ENCODE peak calls at places on chromosomes 2 and 18, in five cellular contexts. Q is glutamatergic neuron, E is AG09309, H is hepatocyte, L is RWPE1. M is an unnamed sample.

GRCh38 chr18:32086866-32087265 is 4.8 kb upstream of the RNF138 start:
- DNase-seq in Q (no peak), E (peak), H (no peak), L (peak), M (no peak)

GRCh38 chr2:45153126-45153525 is 143.9 kb upstream of the SIX2 start:
- DNase-seq in H (no peak), Q (no peak), L (no peak), E (no peak), M (no peak)

GRCh38 chr18:25560369-25560768 is 208.4 kb upstream of the ZNF521 start:
- DNase-seq in Q (no peak), E (no peak), H (no peak), L (no peak), M (no peak)

GRCh38 chr2:8312221-8312620 is 369.6 kb upstream of the ID2 start:
- DNase-seq in H (no peak), E (no peak), Q (no peak), L (no peak), M (no peak)

GRCh38 chr2:219461061-219461514 is 26.4 kb downstream of the SPEG start:
- DNase-seq in L (no peak), Q (no peak), E (no peak), H (peak), M (no peak)

GRCh38 chr2:149375801-149376349 is 45.5 kb downstream of the LYPD6 start:
- DNase-seq in Q (no peak), L (no peak), H (no peak), E (no peak), M (no peak)

GRCh38 chr2:231621051-231621879 is 28.6 kb downstream of the TEX44 start:
- DNase-seq in H (peak), L (no peak), E (no peak), Q (no peak), M (peak)

GRCh38 chr2:234165421-234165820 is 114.9 kb downstream of the SPP2 start:
- DNase-seq in L (no peak), H (peak), E (peak), Q (no peak), M (no peak)

GRCh38 chr2:85032621-85033020 is 61.7 kb downstream of the KCMF1 start:
- DNase-seq in Q (no peak), E (no peak), H (no peak), L (no peak), M (no peak)

GRCh38 chr2:169838743-169839489 is 11.7 kb downstream of the UBR3 start:
- DNase-seq in L (no peak), Q (no peak), E (no peak), H (no peak), M (no peak)

GRCh38 chr2:178920916-178921513 is 113.8 kb upstream of the TTN start:
- DNase-seq in H (no peak), Q (no peak), L (no peak), E (no peak), M (no peak)

GRCh38 chr18:78758496-78758895 is 221.1 kb upstream of the SALL3 start:
- DNase-seq in E (no peak), L (no peak), H (no peak), Q (no peak), M (no peak)

GRCh38 chr2:156397229-156397628 is 39.0 kb upstream of the GPD2 start:
- DNase-seq in E (no peak), Q (no peak), H (no peak), L (no peak), M (no peak)

GRCh38 chr2:163658556-163658955 is 77.3 kb downstream of the FIGN start:
- DNase-seq in Q (no peak), L (no peak), E (no peak), H (no peak), M (no peak)

GRCh38 chr2:11543337-11544216 is 9.7 kb downstream of the GREB1 start:
- DNase-seq in H (no peak), Q (no peak), E (no peak), L (no peak), M (no peak)
- TF ChIP-seq CTCF in H (no peak), Q (peak), E (no peak), L (no peak), M (no peak)

GRCh38 chr2:73292316-73292905 is 937 bp downstream of the EGR4 start:
- DNase-seq in Q (no peak), L (no peak), H (no peak), E (no peak), M (no peak)

GRCh38 chr2:73290049-73290839 is 3.1 kb downstream of the EGR4 start:
- DNase-seq in Q (peak), H (peak), E (no peak), L (no peak), M (peak)

GRCh38 chr2:73291093-73291460 is 2.3 kb downstream of the EGR4 start:
- DNase-seq in H (peak), L (peak), E (no peak), Q (peak), M (peak)

GRCh38 chr2:73292906-73293533 is 328 bp downstream of the EGR4 start:
- DNase-seq in L (no peak), Q (peak), E (no peak), H (no peak), M (peak)

GRCh38 chr2:73291461-73292315 is 1.7 kb downstream of the EGR4 start:
- DNase-seq in Q (peak), E (no peak), L (no peak), H (no peak), M (no peak)
- TF ChIP-seq CTCF in Q (peak), E (no peak), L (no peak), H (no peak), M (no peak)

DNA sequence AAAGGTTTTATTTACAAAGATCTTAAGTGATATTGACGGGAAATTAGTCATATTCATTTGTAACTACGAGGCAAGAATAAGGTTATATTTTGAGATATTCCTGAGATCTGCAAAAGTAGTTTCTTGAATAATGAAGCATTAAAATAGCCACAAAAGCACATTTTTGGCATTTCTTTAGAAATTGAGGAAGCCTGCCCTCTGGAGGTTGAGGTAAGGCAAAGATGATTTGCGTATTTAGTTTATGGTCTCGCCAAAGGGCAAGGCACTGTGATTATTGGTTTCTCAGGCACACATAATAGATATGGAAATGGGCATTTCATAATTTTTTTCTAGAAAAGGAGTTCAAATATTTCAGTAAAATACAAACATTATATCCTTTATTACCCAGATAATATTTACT is 143.7 kb upstream of the RPRM start:
- DNase-seq in E (no peak), Q (no peak), H (peak), L (no peak), M (peak)
- TF ChIP-seq CTCF in E (no peak), Q (peak), H (peak), L (no peak), M (no peak)

GRCh38 chr2:36545871-36546416 is 52.0 kb downstream of the FEZ2 start:
- DNase-seq in L (no peak), H (no peak), Q (no peak), E (no peak), M (no peak)

GRCh38 chr2:36550006-36550405 is 48.0 kb downstream of the FEZ2 start:
- DNase-seq in H (no peak), E (no peak), L (no peak), Q (no peak), M (no peak)

GRCh38 chr2:36544638-36545338 is 53.2 kb downstream of the FEZ2 start:
- DNase-seq in Q (no peak), H (no peak), E (no peak), L (no peak), M (no peak)

GRCh38 chr2:36549063-36549662 is 48.8 kb downstream of the FEZ2 start:
- DNase-seq in H (no peak), Q (no peak), L (no peak), E (no peak), M (no peak)

GRCh38 chr2:36547906-36548305 is 50.1 kb downstream of the FEZ2 start:
- DNase-seq in H (no peak), E (no peak), L (no peak), Q (no peak), M (no peak)
- TF ChIP-seq CTCF in H (no peak), E (no peak), L (no peak), Q (no peak), M (no peak)

M was measured in Calu3.